ENCODE peak calls at places on chromosomes 7 and 10, in nine cellular contexts. O, U, N, R, F, Y, K, A and C are unnamed samples.

GRCh38 chr10:122181901-122182799 is 88.9 kb upstream of the BTBD16 start:
- DNase-seq in O (no peak), U (no peak), N (peak), R (peak), F (peak), Y (no peak), K (peak), A (peak), C (peak)

GRCh38 chr10:125772112-125772863 is 3.3 kb downstream of the MMP21 start:
- DNase-seq in O (no peak), U (no peak), N (no peak), R (no peak), F (no peak), Y (no peak), K (no peak), A (no peak), C (no peak)

GRCh38 chr10:124262249-124262865 is 156.4 kb downstream of the OAT start:
- DNase-seq in O (no peak), U (no peak), N (no peak), R (no peak), F (peak), Y (no peak), K (peak), A (no peak), C (no peak)

GRCh38 chr10:128721851-128722250 is 595.6 kb upstream of the MKI67 start:
- DNase-seq in O (no peak), U (no peak), N (no peak), R (no peak), F (no peak), Y (no peak), K (no peak), A (no peak), C (no peak)

GRCh38 chr10:42998481-42999384 is 78.1 kb upstream of the RET start:
- DNase-seq in O (no peak), U (no peak), N (no peak), R (no peak), F (no peak), Y (peak), K (no peak), A (no peak), C (no peak)

GRCh38 chr7:29851487-29851886 is 45.2 kb downstream of the WIPF3 start:
- DNase-seq in O (no peak), U (no peak), N (no peak), R (no peak), F (no peak), Y (no peak), K (no peak), A (no peak), C (no peak)

GRCh38 chr7:90709501-90710465 is 113.7 kb downstream of the CDK14 start:
- DNase-seq in O (no peak), U (no peak), N (no peak), R (no peak), F (peak), Y (peak), K (peak), A (peak), C (peak)

GRCh38 chr7:874036-874749 is 2.2 kb upstream of the GET4 start:
- DNase-seq in O (no peak), U (no peak), N (no peak), R (no peak), F (no peak), Y (peak), K (no peak), A (no peak), C (no peak)

GRCh38 chr7:148108381-148108780 is 482.2 kb upstream of the C7orf33 start:
- DNase-seq in O (no peak), U (no peak), N (no peak), R (no peak), F (no peak), Y (no peak), K (no peak), A (no peak), C (no peak)

GRCh38 chr10:60573342-60573741 is 183.7 kb upstream of the ANK3 start:
- DNase-seq in O (no peak), U (no peak), N (no peak), R (no peak), F (no peak), Y (no peak), K (no peak), A (peak), C (no peak)

GRCh38 chr10:52779541-52780390 is 7.2 kb upstream of the MBL2 start:
- DNase-seq in O (peak), U (peak), N (peak), R (peak), F (peak), Y (peak), K (peak), A (peak), C (peak)

GRCh38 chr10:31697271-31698168 is 231.1 kb downstream of the ARHGAP12 start:
- DNase-seq in O (peak), U (no peak), N (no peak), R (no peak), F (peak), Y (peak), K (peak), A (peak), C (no peak)

GRCh38 chr7:149147072-149147729 is at the start of gene ZNF398:
- DNase-seq in O (peak), U (no peak), N (no peak), R (peak), F (peak), Y (peak), K (peak), A (peak), C (peak)

GRCh38 chr7:127581716-127582115 is 3.7 kb downstream of the GCC1 start:
- DNase-seq in O (no peak), U (no peak), N (no peak), R (no peak), F (no peak), Y (no peak), K (no peak), A (peak), C (no peak)

GRCh38 chr10:8636371-8636770 is 581.9 kb downstream of the GATA3 start:
- DNase-seq in O (no peak), U (no peak), N (no peak), R (no peak), F (no peak), Y (no peak), K (no peak), A (no peak), C (no peak)

GRCh38 chr7:128041203-128041602 is 10.0 kb upstream of the LRRC4 start:
- DNase-seq in O (peak), U (no peak), N (no peak), R (no peak), F (peak), Y (no peak), K (peak), A (peak), C (peak)

GRCh38 chr10:118721005-118721876 is 33.5 kb downstream of the CACUL1 start:
- DNase-seq in O (peak), U (no peak), N (peak), R (peak), F (peak), Y (peak), K (peak), A (peak), C (peak)

GRCh38 chr10:110221044-110221720 is 13.8 kb downstream of the MXI1 start:
- DNase-seq in O (no peak), U (no peak), N (no peak), R (no peak), F (no peak), Y (no peak), K (no peak), A (no peak), C (no peak)

GRCh38 chr10:91090761-91091529 is 129.5 kb upstream of the PCGF5 start:
- DNase-seq in O (no peak), U (no peak), N (no peak), R (no peak), F (no peak), Y (no peak), K (no peak), A (peak), C (no peak)

GRCh38 chr10:99329891-99330674 is 927 bp downstream of the CNNM1 start:
- DNase-seq in O (no peak), U (no peak), N (no peak), R (peak), F (peak), Y (peak), K (no peak), A (peak), C (peak)
- TF ChIP-seq EZH2 in O (no peak), U (peak), N (no peak), R (peak), F (no peak), Y (no peak), K (peak), A (no peak), C (no peak)

GRCh38 chr10:4847580-4848020 is 21.6 kb downstream of the AKR1E2 start:
- DNase-seq in O (peak), U (no peak), N (no peak), R (no peak), F (peak), Y (peak), K (peak), A (peak), C (peak)
- H2AFZ ChIP-seq in O (no peak), U (no peak), N (no peak), R (no peak), F (no peak), Y (no peak), K (peak), A (peak), C (no peak)

GRCh38 chr7:157020514-157021070 is 10.1 kb upstream of the MNX1 start:
- DNase-seq in O (no peak), U (no peak), N (no peak), R (peak), F (no peak), Y (peak), K (no peak), A (no peak), C (no peak)
- TF ChIP-seq EZH2 in O (no peak), U (peak), N (no peak), R (peak), F (peak), Y (peak), K (peak), A (no peak), C (no peak)

GRCh38 chr10:15072358-15072757 is 16.2 kb downstream of the ACBD7 start:
- DNase-seq in O (no peak), U (no peak), N (no peak), R (peak), F (no peak), Y (no peak), K (no peak), A (no peak), C (no peak)
- H2AFZ ChIP-seq in O (no peak), U (no peak), N (no peak), R (no peak), F (no peak), Y (no peak), K (no peak), A (no peak), C (no peak)